ENCODE peak calls at places on chromosomes 16 and 17, in four cellular contexts. U is HCT116, W is T follicular helper cell, V is fibroblast of gingiva. C is an unnamed sample.

GRCh38 chr17:77704048-77704815 is 254.3 kb upstream of the TNRC6C start:
- DNase-seq in U (no peak), V (no peak), W (no peak), C (no peak)

GRCh38 chr17:72822358-72823023 is 270.0 kb downstream of the SLC39A11 start:
- DNase-seq in W (no peak), U (peak; percentile 32), V (no peak), C (no peak)

GRCh38 chr17:33438136-33438535 is 145.0 kb upstream of the ASIC2 start:
- DNase-seq in U (no peak), W (no peak), V (no peak), C (no peak)

GRCh38 chr16:87970206-87970605 is 19.0 kb downstream of the BANP start:
- DNase-seq in U (no peak), V (peak; percentile 34), W (no peak), C (no peak)

GRCh38 chr16:85389679-85390470 is 223.2 kb upstream of the GSE1 start:
- DNase-seq in U (no peak), W (no peak), V (no peak), C (no peak)

GRCh38 chr17:37848690-37849616 is 75.3 kb upstream of the TBC1D3K start:
- DNase-seq in V (no peak), U (peak; percentile 89), W (no peak), C (no peak)

GRCh38 chr17:10135539-10136257 is 62.7 kb downstream of the GAS7 start:
- DNase-seq in W (no peak), U (no peak), V (peak; percentile 25), C (no peak)

GRCh38 chr17:79033741-79034501 is 10.0 kb downstream of the C1QTNF1 start:
- DNase-seq in U (no peak), W (no peak), V (no peak), C (no peak)

GRCh38 chr16:75379911-75380847 is 53.1 kb downstream of the CFDP1 start:
- DNase-seq in W (peak; percentile 22), V (no peak), U (no peak), C (peak; percentile 84)

GRCh38 chr17:31459716-31460115 is 68.2 kb downstream of the RAB11FIP4 start:
- DNase-seq in U (no peak), W (no peak), V (no peak), C (no peak)

GRCh38 chr16:24102120-24102740 is 153.9 kb upstream of the CACNG3 start:
- DNase-seq in V (no peak), U (no peak), W (no peak), C (no peak)

GRCh38 chr16:11986521-11987057 is 10.1 kb downstream of the SNX29 start:
- DNase-seq in W (no peak), V (peak; percentile 54), U (no peak), C (no peak)

GRCh38 chr17:29291163-29291752 is 2.7 kb downstream of the NUFIP2 start:
- DNase-seq in U (peak; percentile 40), W (no peak), V (peak; percentile 68), C (peak; percentile 74)

GRCh38 chr16:373848-374615 is 3.7 kb upstream of the MRPL28 start:
- DNase-seq in U (no peak), W (no peak), V (no peak), C (no peak)

GRCh38 chr17:41737680-41738023 is 3.2 kb upstream of the HAP1 start:
- DNase-seq in U (no peak), W (no peak), V (no peak), C (no peak)

GRCh38 chr16:848510-849253 is 48.1 kb upstream of the GNG13 start:
- DNase-seq in V (no peak), W (no peak), U (no peak), C (no peak)

GRCh38 chr17:6487243-6488007 is 43.2 kb downstream of the PIMREG start:
- DNase-seq in V (no peak), W (no peak), U (no peak), C (no peak)

GRCh38 chr17:10727192-10727591 is 2.6 kb downstream of the TMEM220 start:
- DNase-seq in U (no peak), V (no peak), W (no peak), C (no peak)

GRCh38 chr16:48384305-48384981 is 770 bp downstream of the SIAH1 start:
- DNase-seq in U (no peak), V (peak; percentile 54), W (no peak), C (peak; percentile 51)

GRCh38 chr16:3935921-3936320 is 55.4 kb upstream of the CREBBP start:
- DNase-seq in V (no peak), W (no peak), U (no peak), C (no peak)

GRCh38 chr17:36544320-36545092 is at the start of gene GGNBP2:
- DNase-seq in W (peak; percentile 84), V (peak; percentile 90), U (peak; percentile 76), C (peak; percentile 95)